ENCODE peak calls at places on chromosomes 12 and 14, in five cellular contexts. Q, N, S, C and B are unnamed samples.
A peak's percentile ranks its signal among the peaks of the same experiment; 100 is the strongest.

GRCh38 chr12:25557830-25558436 is 4.8 kb upstream of the LMNTD1 start:
- DNase-seq in Q (peak; percentile 40), S (peak; percentile 68), C (peak; percentile 89), N (no peak), B (peak; percentile 77)

GRCh38 chr12:105141320-105141918 is 33.9 kb downstream of the WASHC4 start:
- DNase-seq in C (no peak), Q (no peak), S (no peak), N (no peak), B (no peak)

GRCh38 chr14:29926701-29927595 is 699 bp downstream of the PRKD1 start:
- DNase-seq in C (peak; percentile 55), N (peak; percentile 6), Q (peak; percentile 54), S (peak; percentile 79), B (peak; percentile 86)

GRCh38 chr14:85607571-85608219 is 77.8 kb downstream of the FLRT2 start:
- DNase-seq in N (no peak), S (peak; percentile 39), C (no peak), Q (peak; percentile 90), B (peak; percentile 76)

GRCh38 chr12:6294533-6295186 is 15.8 kb upstream of the PLEKHG6 start:
- DNase-seq in S (no peak), Q (no peak), C (no peak), N (no peak), B (peak; percentile 35)

GRCh38 chr14:49405291-49405690 is 180.9 kb downstream of the RPS29 start:
- DNase-seq in Q (peak; percentile 56), N (no peak), C (no peak), S (no peak), B (no peak)

GRCh38 chr12:104764225-104765073 is 193.6 kb downstream of the SLC41A2 start:
- DNase-seq in N (no peak), Q (no peak), S (no peak), C (no peak), B (no peak)

GRCh38 chr12:64895541-64895940 is 71.1 kb downstream of the TBC1D30 start:
- DNase-seq in N (no peak), Q (peak; percentile 46), S (no peak), C (no peak), B (no peak)

GRCh38 chr14:92310776-92311375 is 12.1 kb upstream of the SLC24A4 start:
- DNase-seq in Q (no peak), N (no peak), C (no peak), S (no peak), B (no peak)

GRCh38 chr12:49550853-49551252 is 12.0 kb downstream of the KCNH3 start:
- DNase-seq in C (no peak), N (no peak), S (no peak), Q (no peak), B (peak; percentile 83)

GRCh38 chr12:685388-685787 is 22.1 kb upstream of the NINJ2 start:
- DNase-seq in S (no peak), Q (peak; percentile 70), C (no peak), N (peak; percentile 44), B (no peak)

GRCh38 chr12:86574143-86574542 is 318.0 kb upstream of the MGAT4C start:
- DNase-seq in N (no peak), C (no peak), Q (no peak), S (no peak), B (no peak)

GRCh38 chr12:101945361-101946232 is 68.2 kb downstream of the DRAM1 start:
- DNase-seq in C (no peak), S (peak; percentile 62), N (no peak), Q (no peak), B (no peak)

GRCh38 chr12:75977590-75977951 is 54.0 kb downstream of the PHLDA1 start:
- DNase-seq in N (no peak), C (no peak), Q (no peak), S (no peak), B (peak; percentile 45)

GRCh38 chr14:71711619-71712018 is 220.6 kb upstream of the RGS6 start:
- DNase-seq in N (no peak), S (peak; percentile 23), C (no peak), Q (peak; percentile 99), B (peak; percentile 59)

GRCh38 chr12:107402041-107403022 is 283.3 kb upstream of the PWP1 start:
- DNase-seq in Q (peak; percentile 65), S (peak; percentile 73), N (peak; percentile 69), C (peak; percentile 94), B (no peak)

GRCh38 chr14:93234798-93235197 is 27.7 kb downstream of the UBR7 start:
- DNase-seq in S (no peak), C (no peak), Q (peak; percentile 89), N (peak; percentile 20), B (peak; percentile 96)

GRCh38 chr12:55797068-55797467 is 20.5 kb downstream of the SARNP start:
- DNase-seq in C (peak; percentile 83), N (no peak), S (peak; percentile 69), Q (peak; percentile 39), B (peak; percentile 83)

GRCh38 chr14:54440037-54440436 is 1.1 kb downstream of the CNIH1 start:
- DNase-seq in Q (peak; percentile 23), N (no peak), S (no peak), C (no peak), B (no peak)

GRCh38 chr12:116591608-116592115 is 32.5 kb downstream of the MAP1LC3B2 start:
- DNase-seq in N (no peak), Q (peak; percentile 52), C (no peak), S (peak; percentile 33), B (no peak)

GRCh38 chr12:51921017-51921725 is 13.9 kb downstream of the ACVRL1 start:
- DNase-seq in Q (no peak), S (no peak), N (no peak), C (peak; percentile 57), B (no peak)

GRCh38 chr14:94601961-94602391 is 10.2 kb upstream of the SERPINA3 start:
- DNase-seq in C (no peak), S (peak; percentile 72), Q (peak; percentile 96), N (no peak), B (peak; percentile 91)

GRCh38 chr12:78229491-78230209 is 399.0 kb downstream of the NAV3 start:
- DNase-seq in Q (peak; percentile 54), N (peak; percentile 19), C (peak; percentile 83), S (peak; percentile 51), B (no peak)

DNA sequence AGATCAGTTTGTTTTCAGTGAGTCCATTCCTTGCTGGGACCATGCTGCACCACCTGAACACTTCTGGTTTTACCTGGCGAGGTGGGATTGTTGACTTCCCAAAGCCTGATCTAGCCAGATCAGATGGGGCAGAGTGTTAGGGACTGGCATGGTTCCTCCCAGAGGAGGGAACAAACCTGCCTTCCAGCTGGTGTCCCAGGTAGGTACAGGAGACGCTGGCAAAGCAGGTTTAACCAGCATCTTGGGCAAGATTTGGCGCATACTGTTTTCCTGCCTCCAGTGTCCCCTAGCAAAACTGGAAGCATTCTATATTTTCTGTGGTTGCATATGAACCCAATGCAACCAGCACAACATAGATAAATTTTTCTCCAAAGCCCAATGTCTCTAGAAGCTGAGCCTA is 14.6 kb upstream of the FOS start:
- DNase-seq in S (no peak), Q (no peak), N (peak; percentile 70), C (no peak), B (no peak)
- H3K27ac ChIP-seq in S (no peak overlapping the region), Q (no peak overlapping the region), N (no peak overlapping the region), C (no peak overlapping the region), B (no peak overlapping the region)

GRCh38 chr14:20583908-20584307 is 3.9 kb downstream of the RNASE11 start:
- DNase-seq in S (no peak), C (no peak), N (no peak), Q (no peak), B (no peak)

GRCh38 chr14:20580242-20580641 is 7.6 kb downstream of the RNASE11 start:
- DNase-seq in N (no peak), Q (no peak), C (no peak), S (no peak), B (no peak)

GRCh38 chr14:20587489-20588154 is at the start of gene RNASE11:
- DNase-seq in S (no peak), Q (no peak), N (no peak), C (no peak), B (no peak)

GRCh38 chr14:20578784-20579502 is 8.9 kb downstream of the RNASE11 start:
- DNase-seq in Q (no peak), N (no peak), C (no peak), S (no peak), B (no peak)

GRCh38 chr14:20583142-20583541 is 4.7 kb downstream of the RNASE11 start:
- DNase-seq in Q (no peak), C (no peak), N (no peak), S (no peak), B (no peak)
- TF ChIP-seq CTCF in Q (no peak), C (no peak), N (no peak), S (no peak), B (no peak)

DNA sequence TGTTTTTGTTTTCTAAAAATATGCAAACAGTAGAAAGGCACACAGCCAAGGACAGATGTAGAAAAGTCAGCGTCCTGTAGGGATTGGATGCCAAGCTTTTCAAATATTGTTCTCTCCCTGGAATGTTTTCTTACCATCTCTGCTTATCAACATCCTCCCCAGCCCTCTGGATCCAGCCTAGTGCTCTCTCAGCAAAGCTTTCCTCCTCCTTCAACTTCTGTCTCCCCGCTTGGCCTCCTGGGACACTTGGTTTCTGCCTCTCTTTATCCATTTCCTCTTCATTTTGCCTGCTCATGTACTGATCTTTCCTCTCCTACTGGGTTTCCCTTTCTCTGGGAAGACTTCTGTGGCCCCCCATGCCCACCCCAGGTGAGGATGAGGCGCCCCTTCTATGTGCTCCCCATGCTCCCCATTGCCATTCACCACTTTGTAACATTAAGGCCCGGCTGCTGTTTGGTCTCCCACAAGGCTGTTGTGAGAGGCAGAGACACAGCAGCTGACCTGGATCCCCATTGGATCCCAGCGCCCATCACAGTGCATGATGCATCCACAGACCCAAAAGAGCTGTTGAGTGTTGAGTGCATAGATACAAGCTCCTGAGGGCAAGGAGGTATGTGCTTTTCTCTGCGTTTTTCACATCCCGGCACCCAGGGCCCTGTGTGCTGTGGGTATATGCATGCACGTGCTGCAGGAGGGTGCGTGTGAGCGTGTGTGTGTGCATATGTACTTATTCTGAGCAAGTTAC is 38.2 kb downstream of the EVL start:
- DNase-seq in Q (no peak), S (no peak), C (no peak), N (no peak), B (no peak)
- H4K20me1 ChIP-seq in Q (no peaks in the 10 kb centered on the region), S (no peaks in the 10 kb centered on the region), C (peaks cover 10% of the 10 kb centered on the region), N (no peaks in the 10 kb centered on the region), B (no peaks in the 10 kb centered on the region)

DNA sequence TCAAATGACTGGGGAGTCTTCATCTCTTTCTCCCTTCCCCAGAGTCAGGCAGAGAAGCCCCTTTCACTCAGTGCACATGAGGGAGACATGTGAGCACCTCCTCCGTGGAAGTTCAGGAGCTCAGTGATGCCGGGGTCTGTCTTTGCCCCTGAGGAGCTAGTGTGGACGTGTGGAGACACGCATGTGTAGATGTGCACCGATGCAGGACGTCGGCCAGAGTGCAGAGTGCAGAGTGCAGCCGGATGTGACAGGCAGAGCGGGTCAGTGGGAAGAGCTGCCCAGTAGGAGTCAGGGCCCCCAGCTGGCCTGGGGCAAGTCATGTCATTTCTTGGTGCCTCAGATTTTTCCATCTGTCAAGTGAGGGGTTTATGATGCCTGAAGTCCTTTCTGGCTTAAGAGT is 20.7 kb downstream of the TSPAN9 start:
- DNase-seq in N (no peak), C (no peak), Q (no peak), S (no peak), B (no peak)
- H3K27ac ChIP-seq in N (no peak overlapping the region), C (no peak overlapping the region), Q (peak overlapping the region; percentile 6), S (peak overlapping the region; percentile 43), B (peak overlapping the region; percentile 24)

GRCh38 chr12:109764123-109764522 is 50.5 kb downstream of the FAM222A start:
- DNase-seq in S (no peak), C (peak; percentile 48), Q (no peak), N (no peak), B (peak; percentile 69)
- TF ChIP-seq CTCF in S (no peak), C (peak; percentile 51), Q (no peak), N (no peak), B (peak; percentile 11)

GRCh38 chr12:54276368-54276767 is 3.6 kb downstream of the CBX5 start:
- DNase-seq in C (no peak), N (no peak), S (no peak), Q (no peak), B (no peak)
- H4K20me1 ChIP-seq in C (peaks cover 26% of the 10 kb centered on the region), N (peaks cover under 1% of the 10 kb centered on the region), S (peaks cover 3% of the 10 kb centered on the region), Q (no peaks in the 10 kb centered on the region), B (peaks cover 7% of the 10 kb centered on the region)